ENCODE peak calls at places on chromosomes 5 and 9, in eight cellular contexts. D is body of pancreas, Q is adrenal gland, N is IMR-90, V is heart left ventricle, M is A549, A is HCT116, R is stomach. F is an unnamed sample.

GRCh38 chr9:35229066-35229778 is 67.4 kb downstream of the UNC13B start:
- DNase-seq in M (no peak), D (no peak), V (no peak), R (no peak), A (no peak), Q (no peak), N (no peak), F (no peak)

GRCh38 chr9:124839612-124840299 is 13.5 kb upstream of the WDR38 start:
- DNase-seq in N (peak; percentile 30), D (no peak), V (no peak), Q (no peak), R (no peak), M (peak; percentile 55), A (peak; percentile 33), F (no peak)

GRCh38 chr5:81268797-81269196 is 32.6 kb upstream of the ZCCHC9 start:
- DNase-seq in Q (no peak), R (no peak), V (no peak), A (peak; percentile 38), N (peak; percentile 88), D (no peak), M (peak; percentile 33), F (no peak)

GRCh38 chr9:14238044-14238443 is 75.9 kb downstream of the NFIB start:
- DNase-seq in N (peak; percentile 18), M (peak; percentile 35), Q (peak; percentile 41), D (no peak), R (no peak), A (no peak), V (peak; percentile 41), F (no peak)

GRCh38 chr9:128819716-128820664 is 1.7 kb downstream of the ENDOG start:
- DNase-seq in R (no peak), N (no peak), A (no peak), M (no peak), D (peak; percentile 27), Q (no peak), V (peak; percentile 73), F (no peak)

GRCh38 chr9:86854898-86855523 is 92.3 kb downstream of the GAS1 start:
- DNase-seq in R (no peak), M (no peak), A (no peak), V (no peak), Q (peak; percentile 20), N (peak; percentile 96), D (peak; percentile 84), F (no peak)

GRCh38 chr5:95958308-95959014 is 3.2 kb downstream of the ELL2 start:
- DNase-seq in V (no peak), A (no peak), R (peak; percentile 43), N (peak; percentile 54), M (no peak), D (peak; percentile 61), Q (no peak), F (no peak)

GRCh38 chr9:130128251-130128650 is 44.0 kb upstream of the NCS1 start:
- DNase-seq in A (no peak), Q (no peak), V (no peak), M (no peak), N (no peak), R (peak; percentile 30), D (no peak), F (peak; percentile 86)

GRCh38 chr9:20495133-20495532 is 127.2 kb downstream of the MLLT3 start:
- DNase-seq in D (no peak), R (no peak), V (no peak), N (no peak), A (no peak), Q (no peak), M (no peak), F (no peak)

GRCh38 chr5:73031839-73032238 is 76.0 kb downstream of the FCHO2 start:
- DNase-seq in V (peak; percentile 39), Q (peak; percentile 20), M (no peak), R (peak; percentile 30), D (peak; percentile 54), A (peak; percentile 21), N (peak; percentile 91), F (no peak)

GRCh38 chr5:57102905-57103255 is 71.0 kb upstream of the GPBP1 start:
- DNase-seq in N (no peak), Q (no peak), A (no peak), D (no peak), V (no peak), R (no peak), M (peak; percentile 25), F (no peak)

GRCh38 chr5:5270958-5271605 is 131.0 kb downstream of the ADAMTS16 start:
- DNase-seq in V (peak; percentile 53), R (peak; percentile 72), Q (peak; percentile 84), D (peak; percentile 86), M (peak; percentile 82), N (peak; percentile 40), A (peak; percentile 57), F (no peak)

GRCh38 chr9:107858260-107858659 is 368.7 kb upstream of the KLF4 start:
- DNase-seq in D (no peak), Q (no peak), N (no peak), V (no peak), M (no peak), A (no peak), R (no peak), F (no peak)

GRCh38 chr5:90518666-90519065 is 10.7 kb downstream of the LYSMD3 start:
- DNase-seq in Q (no peak), V (no peak), A (no peak), M (no peak), N (peak; percentile 15), R (no peak), D (no peak), F (no peak)

GRCh38 chr5:177434437-177434836 is 8.0 kb downstream of the GRK6 start:
- DNase-seq in A (no peak), R (no peak), M (no peak), N (no peak), V (no peak), Q (no peak), D (no peak), F (no peak)

GRCh38 chr9:120583958-120584369 is 4.0 kb upstream of the CDK5RAP2 start:
- DNase-seq in D (peak; percentile 54), M (peak; percentile 48), R (peak; percentile 28), V (peak; percentile 60), N (peak; percentile 93), Q (peak; percentile 83), A (peak; percentile 16), F (peak; percentile 69)

GRCh38 chr9:16417749-16418148 is 452.7 kb downstream of the BNC2 start:
- DNase-seq in V (no peak), A (no peak), Q (no peak), R (no peak), M (no peak), N (peak; percentile 45), D (no peak), F (no peak)

GRCh38 chr5:9265391-9266287 is 280.2 kb downstream of the SEMA5A start:
- DNase-seq in D (no peak), R (no peak), V (peak; percentile 49), Q (no peak), N (peak; percentile 99), M (no peak), A (no peak), F (no peak)

GRCh38 chr5:56145511-56145910 is 87.6 kb downstream of the ANKRD55 start:
- DNase-seq in N (no peak), Q (no peak), A (no peak), M (no peak), V (no peak), D (no peak), R (no peak), F (no peak)

GRCh38 chr9:90839183-90839582 is 37.6 kb downstream of the SYK start:
- DNase-seq in V (no peak), D (no peak), M (no peak), R (no peak), N (no peak), Q (no peak), A (no peak), F (peak; percentile 72)

GRCh38 chr5:1507457-1507856 is 16.3 kb downstream of the LPCAT1 start:
- DNase-seq in N (no peak), D (no peak), A (no peak), M (no peak), R (no peak), V (peak; percentile 25), Q (no peak), F (no peak)
- TF ChIP-seq POLR2A in N (no peak), D (no peak), A (no peak), M (no peak), R (no peak), V (no peak), Q (no peak), F (no peak)

GRCh38 chr5:176418251-176418650 is 1.9 kb upstream of the CLTB start:
- DNase-seq in A (no peak), D (no peak), N (no peak), R (peak; percentile 41), V (no peak), Q (peak; percentile 76), M (no peak), F (no peak)

GRCh38 chr5:176414704-176415103 is 1.6 kb downstream of the CLTB start:
- DNase-seq in M (no peak), R (no peak), A (no peak), D (no peak), Q (no peak), V (no peak), N (no peak), F (no peak)

GRCh38 chr5:176415240-176416122 is 858 bp downstream of the CLTB start:
- DNase-seq in R (peak; percentile 41), Q (peak; percentile 74), N (peak; percentile 49), V (peak; percentile 48), D (peak; percentile 45), A (no peak), M (peak; percentile 81), F (peak; percentile 67)

GRCh38 chr5:176416965-176417364 is 626 bp upstream of the CLTB start:
- DNase-seq in D (no peak), Q (no peak), R (no peak), V (no peak), N (no peak), M (no peak), A (no peak), F (no peak)

GRCh38 chr5:176416123-176416924 is at the start of gene CLTB:
- DNase-seq in A (peak; percentile 77), D (peak; percentile 95), M (peak; percentile 77), R (peak; percentile 96), Q (peak; percentile 91), V (peak; percentile 92), N (peak; percentile 78), F (peak; percentile 96)
- TF ChIP-seq POLR2A in A (no peak), D (peak; percentile 87), M (peak; percentile 48), R (no peak), Q (peak; percentile 99), V (peak; percentile 85), N (peak; percentile 72), F (peak; percentile 96)

GRCh38 chr9:114112778-114113585 is 13.9 kb upstream of the KIF12 start:
- DNase-seq in N (peak; percentile 75), R (peak; percentile 73), A (no peak), D (peak; percentile 70), Q (peak; percentile 92), V (peak; percentile 90), M (no peak), F (peak; percentile 86)
- TF ChIP-seq POLR2A in N (no peak), R (no peak), A (no peak), D (no peak), Q (no peak), V (no peak), M (no peak), F (no peak)

GRCh38 chr5:65734921-65735320 is 12.9 kb downstream of the NLN start:
- DNase-seq in Q (no peak), N (no peak), R (no peak), V (no peak), D (no peak), M (no peak), A (no peak), F (no peak)

GRCh38 chr5:65727491-65728156 is 5.6 kb downstream of the NLN start:
- DNase-seq in M (no peak), A (no peak), V (no peak), Q (no peak), R (no peak), N (no peak), D (no peak), F (no peak)

GRCh38 chr5:65728219-65728618 is 6.2 kb downstream of the NLN start:
- DNase-seq in R (no peak), N (no peak), V (no peak), D (no peak), Q (no peak), M (no peak), A (no peak), F (no peak)

GRCh38 chr5:65730910-65731309 is 8.9 kb downstream of the NLN start:
- DNase-seq in R (no peak), M (no peak), N (peak; percentile 46), A (no peak), V (peak; percentile 38), D (no peak), Q (no peak), F (no peak)
- TF ChIP-seq POLR2A in R (no peak), M (no peak), N (no peak), A (no peak), V (no peak), D (no peak), Q (no peak), F (no peak)

F was measured in Peyer's patch.